ENCODE peak calls at places on chromosomes 4 and X, in eight cellular contexts. O is CD8-positive, alpha-beta T cell; V is AG04450; C is A549; J is tibial nerve; Q is PC-3; H is kidney; Z is K562. M is an unnamed sample.

GRCh38 chrX:132603700-132604286 is 115.0 kb upstream of the MBNL3 start:
- DNase-seq in J (no peak), Q (no peak), C (no peak), V (no peak), Z (no peak), O (no peak), H (no peak), M (no peak)

GRCh38 chr4:947491-947971 is 15.3 kb downstream of the TMEM175 start:
- DNase-seq in C (no peak), H (peak), Z (no peak), Q (no peak), V (no peak), J (no peak), O (no peak), M (peak)

GRCh38 chrX:134542485-134542884 is 82.5 kb downstream of the HPRT1 start:
- DNase-seq in Z (no peak), H (no peak), V (no peak), J (no peak), Q (peak), C (no peak), O (no peak), M (no peak)

GRCh38 chrX:153871946-153872878 is 13.8 kb downstream of the L1CAM start:
- DNase-seq in O (no peak), J (no peak), C (no peak), V (no peak), H (peak), Z (no peak), Q (no peak), M (no peak)

GRCh38 chrX:14546190-14546589 is 16.9 kb downstream of the GLRA2 start:
- DNase-seq in Z (no peak), C (no peak), V (no peak), J (no peak), O (no peak), H (no peak), Q (peak), M (no peak)

GRCh38 chr4:27844359-27844758 is 983.7 kb downstream of the STIM2 start:
- DNase-seq in Q (no peak), J (no peak), H (no peak), Z (no peak), V (no peak), C (no peak), O (no peak), M (no peak)

GRCh38 chr4:156915216-156915615 is 56.4 kb downstream of the PDGFC start:
- DNase-seq in O (no peak), Q (no peak), V (no peak), Z (no peak), H (no peak), C (no peak), J (no peak), M (no peak)

GRCh38 chr4:152731997-152732396 is 47.5 kb downstream of the TIGD4 start:
- DNase-seq in O (no peak), H (no peak), Q (no peak), C (no peak), J (no peak), V (no peak), Z (no peak), M (no peak)

GRCh38 chr4:66923081-66923865 is 622.0 kb downstream of the CENPC start:
- DNase-seq in C (no peak), Z (no peak), H (no peak), J (no peak), Q (no peak), V (no peak), O (no peak), M (no peak)

GRCh38 chrX:68998716-68999115 is 166.5 kb downstream of the PJA1 start:
- DNase-seq in C (no peak), V (no peak), H (no peak), Z (no peak), O (no peak), Q (peak), J (no peak), M (no peak)

GRCh38 chrX:14832591-14832990 is 40.3 kb downstream of the FANCB start:
- DNase-seq in J (no peak), V (no peak), C (no peak), Q (no peak), O (no peak), H (no peak), Z (no peak), M (no peak)

GRCh38 chr4:147683172-147683571 is 791 bp downstream of the PRMT9 start:
- DNase-seq in C (no peak), Z (peak), H (no peak), V (no peak), Q (peak), O (no peak), J (no peak), M (peak)

GRCh38 chr4:146742416-146742815 is 103.7 kb downstream of the POU4F2 start:
- DNase-seq in Z (no peak), V (no peak), H (no peak), Q (no peak), O (no peak), J (no peak), C (no peak), M (no peak)

GRCh38 chrX:134026732-134027311 is 41.4 kb upstream of the GPC3 start:
- DNase-seq in Q (peak), C (peak), H (no peak), Z (peak), J (peak), V (no peak), O (no peak), M (no peak)

GRCh38 chr4:24794916-24795665 is at the start of gene SOD3:
- DNase-seq in C (no peak), V (peak), Z (peak), O (no peak), H (peak), Q (peak), J (peak), M (peak)

GRCh38 chr4:174631901-174632758 is 109.8 kb upstream of the HPGD start:
- DNase-seq in C (peak), J (no peak), H (no peak), O (no peak), V (peak), Z (peak), Q (peak), M (no peak)

GRCh38 chrX:64205441-64205734 is at the start of gene AMER1:
- DNase-seq in V (no peak), C (no peak), Q (no peak), Z (no peak), O (no peak), J (no peak), H (peak), M (no peak)

GRCh38 chr4:149353241-149353640 is 462.4 kb downstream of the IQCM start:
- DNase-seq in H (no peak), O (no peak), Z (no peak), J (no peak), C (no peak), Q (peak), V (no peak), M (no peak)

GRCh38 chrX:3268804-3269203 is 77.6 kb downstream of the MXRA5 start:
- DNase-seq in Q (peak), Z (no peak), C (no peak), O (no peak), V (no peak), H (no peak), J (no peak), M (no peak)

GRCh38 chr4:1910643-1911042 is 39.5 kb downstream of the NSD2 start:
- DNase-seq in J (no peak), V (peak), O (no peak), H (no peak), Z (peak), C (peak), Q (peak), M (no peak)

GRCh38 chrX:34437586-34437985 is 219.5 kb downstream of the TMEM47 start:
- DNase-seq in C (no peak), Q (no peak), H (no peak), Z (no peak), O (no peak), V (no peak), J (no peak), M (no peak)

GRCh38 chr4:79249879-79250503 is 75.9 kb downstream of the NAA11 start:
- DNase-seq in Z (no peak), O (no peak), V (no peak), Q (no peak), C (no peak), J (no peak), H (no peak), M (no peak)

GRCh38 chr4:15006416-15007024 is 4.2 kb downstream of the CPEB2 start:
- DNase-seq in O (no peak), H (no peak), J (no peak), Q (peak), C (no peak), V (no peak), Z (peak), M (no peak)

GRCh38 chrX:85851418-85851817 is 195.9 kb downstream of the CHM start:
- DNase-seq in J (no peak), Z (peak), O (no peak), H (no peak), C (peak), V (no peak), Q (peak), M (peak)

GRCh38 chr4:5759236-5760075 is 48.5 kb downstream of the EVC start:
- DNase-seq in O (no peak), H (no peak), Q (no peak), Z (no peak), J (no peak), V (no peak), C (no peak), M (no peak)

GRCh38 chr4:36285784-36286480 is 4.5 kb downstream of the DTHD1 start:
- DNase-seq in J (no peak), H (no peak), O (peak), Z (no peak), V (no peak), C (no peak), Q (peak), M (no peak)

GRCh38 chr4:155854597-155855226 is 11.4 kb downstream of the ASIC5 start:
- DNase-seq in V (peak), O (no peak), C (peak), Q (no peak), H (no peak), J (no peak), Z (no peak), M (no peak)

GRCh38 chr4:173217727-173218126 is 49.1 kb downstream of the GALNT7 start:
- DNase-seq in Z (no peak), Q (peak), H (no peak), O (no peak), J (no peak), C (no peak), V (peak), M (no peak)

GRCh38 chr4:136831553-136831952 is 700.7 kb downstream of the PCDH18 start:
- DNase-seq in J (no peak), H (no peak), V (no peak), C (no peak), O (no peak), Z (no peak), Q (peak), M (no peak)

GRCh38 chrX:153520286-153520917 is 3.0 kb downstream of the ATP2B3 start:
- DNase-seq in V (no peak), Q (no peak), J (no peak), Z (no peak), H (no peak), O (no peak), C (no peak), M (no peak)

GRCh38 chr4:154491731-154492249 is at the start of gene DCHS2:
- DNase-seq in H (peak), Z (peak), V (no peak), Q (peak), J (no peak), C (peak), O (no peak), M (peak)

GRCh38 chrX:155148724-155149537 is 67.3 kb upstream of the VBP1 start:
- DNase-seq in H (no peak), V (no peak), J (no peak), Z (peak), O (peak), C (peak), Q (peak), M (no peak)

GRCh38 chr4:125741825-125742452 is 427.2 kb downstream of the FAT4 start:
- DNase-seq in H (no peak), O (no peak), J (no peak), V (no peak), Z (peak), C (no peak), Q (peak), M (no peak)

GRCh38 chr4:121462660-121463261 is 81.9 kb upstream of the QRFPR start:
- DNase-seq in O (peak), Z (peak), V (peak), C (peak), J (no peak), Q (peak), H (no peak), M (peak)
- TF ChIP-seq CTCF in O (peak), Z (peak), V (peak), C (peak), J (peak), Q (peak), H (peak), M (peak)

DNA sequence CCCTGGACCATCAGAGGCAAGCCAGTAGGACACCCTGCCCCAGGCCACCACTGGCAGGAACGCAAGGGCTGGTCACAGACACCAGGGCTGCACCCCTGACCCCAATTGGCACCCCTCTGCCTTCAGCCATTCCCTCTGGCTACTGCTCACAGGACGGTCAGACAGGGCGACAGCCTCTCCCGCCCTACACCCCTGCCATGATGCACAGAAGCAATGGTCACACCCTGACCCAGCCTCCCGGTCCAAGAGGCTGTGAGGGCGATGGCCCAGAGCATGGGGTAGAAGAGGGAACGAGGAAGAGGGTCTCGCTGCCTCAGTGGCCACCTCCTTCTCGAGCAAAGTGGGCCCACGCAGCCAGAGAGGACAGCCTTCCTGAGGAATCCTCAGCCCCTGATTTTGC is 143.5 kb downstream of the SOWAHB start:
- DNase-seq in Z (no peak), C (no peak), V (no peak), H (peak), O (no peak), J (no peak), Q (no peak), M (peak)
- H3K27ac ChIP-seq in Z (no peak), C (peak), V (peak), H (peak), O (no peak), J (no peak), Q (peak), M (peak)

DNA sequence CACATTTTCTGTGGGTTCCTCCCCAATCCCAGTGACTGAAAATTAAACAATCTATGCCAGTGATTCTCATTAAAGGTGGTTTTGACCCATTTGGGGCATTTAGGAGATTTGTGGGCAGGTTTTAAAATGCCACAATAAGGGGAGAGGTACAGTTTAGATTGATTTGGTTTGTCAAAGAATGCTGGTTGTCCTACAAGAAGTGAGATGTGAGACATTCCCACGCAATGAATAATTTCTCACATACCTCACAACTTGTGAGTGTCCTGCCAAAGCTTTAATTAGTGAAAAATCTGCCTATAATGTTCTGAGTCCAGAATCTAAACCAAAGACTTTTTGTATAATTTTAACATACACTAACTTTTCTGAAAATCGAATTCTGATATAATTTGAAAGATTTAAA is 199.4 kb downstream of the MAPK10 start:
- DNase-seq in C (no peak), J (no peak), Q (no peak), Z (no peak), H (no peak), V (no peak), O (no peak), M (no peak)
- TF ChIP-seq CTCF in C (no peak), J (no peak), Q (no peak), Z (no peak), H (no peak), V (no peak), O (no peak), M (no peak)

DNA sequence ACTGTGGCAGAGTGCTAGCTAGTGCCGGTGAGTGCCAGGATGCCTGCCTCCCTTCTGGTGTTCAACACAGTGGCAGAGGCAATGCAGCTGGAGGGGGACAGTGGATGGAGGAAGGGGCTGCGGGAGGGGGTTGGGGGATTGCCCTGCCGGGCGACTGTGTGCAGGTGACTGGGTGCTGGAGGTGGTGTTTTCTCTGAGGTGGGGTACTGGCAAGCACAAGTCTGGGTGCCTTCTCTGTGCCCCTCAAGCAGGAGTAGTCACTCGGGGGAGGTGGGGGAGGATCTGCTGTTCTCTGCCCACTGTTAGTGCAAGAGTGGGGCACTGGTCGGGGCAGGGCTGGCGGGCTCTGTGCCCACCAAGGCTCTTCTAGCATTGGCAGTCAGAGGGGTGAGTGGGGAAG is 10.3 kb upstream of the P2RY10 start:
- DNase-seq in C (no peak), Z (no peak), Q (no peak), H (no peak), O (no peak), J (no peak), V (no peak), M (peak)
- H3K27ac ChIP-seq in C (no peak), Z (no peak), Q (no peak), H (no peak), O (no peak), J (no peak), V (no peak), M (no peak)

DNA sequence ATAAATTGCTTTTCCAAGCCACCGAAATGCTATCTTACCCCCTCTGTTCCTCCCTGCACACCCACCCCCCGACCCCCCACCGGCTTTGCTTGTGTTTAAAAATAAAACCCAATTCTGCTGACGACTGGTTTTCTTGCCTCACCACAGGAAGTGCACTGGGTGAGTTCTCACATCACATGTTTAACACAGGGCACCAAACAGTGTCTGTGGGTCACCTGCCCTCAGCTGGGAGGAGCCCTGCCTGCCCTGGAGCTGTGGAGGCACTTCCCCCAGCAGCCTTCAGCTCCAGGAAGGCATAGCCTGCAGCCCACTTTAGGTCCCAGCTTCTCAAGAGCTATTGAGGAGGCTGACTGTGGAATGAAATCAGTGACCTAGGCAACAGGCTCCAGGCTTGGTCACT is 8.8 kb downstream of the TMEM255A start:
- DNase-seq in V (no peak), O (peak), Q (no peak), Z (no peak), C (no peak), H (no peak), J (no peak), M (peak)
- TF ChIP-seq CTCF in V (no peak), O (no peak), Q (no peak), Z (no peak), C (no peak), H (no peak), J (no peak), M (no peak)

GRCh38 chr4:108109997-108110416 is 58.7 kb downstream of the LEF1 start:
- DNase-seq in H (no peak), C (no peak), J (no peak), Z (no peak), V (no peak), Q (no peak), O (no peak), M (no peak)
- H3K27ac ChIP-seq in H (no peak), C (no peak), J (no peak), Z (no peak), V (no peak), Q (no peak), O (peak), M (no peak)

GRCh38 chr4:31291238-31291637 is 571.1 kb downstream of the PCDH7 start:
- DNase-seq in Q (no peak), C (no peak), Z (no peak), O (no peak), H (no peak), V (no peak), J (no peak), M (no peak)
- TF ChIP-seq CTCF in Q (no peak), C (no peak), Z (no peak), O (no peak), H (no peak), V (no peak), J (no peak), M (no peak)

GRCh38 chr4:112272292-112272691 is 13.4 kb downstream of the TIFA start:
- DNase-seq in V (no peak), O (no peak), Q (no peak), J (no peak), C (no peak), Z (no peak), H (no peak), M (no peak)

GRCh38 chr4:112270643-112271484 is 14.8 kb downstream of the TIFA start:
- DNase-seq in Z (no peak), O (no peak), H (no peak), J (no peak), V (peak), Q (peak), C (no peak), M (no peak)

GRCh38 chr4:112274959-112275358 is 10.7 kb downstream of the TIFA start:
- DNase-seq in H (no peak), J (no peak), V (no peak), O (no peak), C (no peak), Q (no peak), Z (no peak), M (no peak)

GRCh38 chr4:112266823-112267222 is 18.9 kb downstream of the TIFA start:
- DNase-seq in Q (peak), H (no peak), J (no peak), V (no peak), O (no peak), C (no peak), Z (peak), M (no peak)

GRCh38 chr4:112270051-112270450 is 15.7 kb downstream of the TIFA start:
- DNase-seq in Z (no peak), J (no peak), H (no peak), Q (no peak), O (no peak), V (no peak), C (no peak), M (no peak)
- H3K27ac ChIP-seq in Z (no peak), J (no peak), H (no peak), Q (peak), O (no peak), V (no peak), C (no peak), M (no peak)

DNA sequence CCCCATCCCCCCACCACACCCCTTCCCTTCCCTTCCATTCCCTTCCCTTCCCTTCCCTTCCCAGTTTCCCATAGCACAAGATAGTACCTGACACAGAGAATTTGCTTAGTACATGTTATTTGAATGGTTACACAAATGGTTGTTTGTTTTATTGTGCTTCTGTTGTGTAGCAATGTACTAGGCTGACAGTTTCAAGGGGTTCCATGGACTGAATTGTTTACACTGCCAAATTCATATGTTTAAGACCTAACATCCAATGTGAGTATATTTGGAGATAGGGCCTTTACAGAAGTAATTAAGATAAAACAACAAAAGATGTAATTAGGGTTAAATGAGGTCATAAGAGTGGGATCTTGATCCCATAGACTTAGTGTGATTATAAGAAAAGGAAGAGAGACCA is 133.5 kb downstream of the FRAS1 start:
- DNase-seq in V (no peak), J (no peak), Q (no peak), O (no peak), H (no peak), Z (no peak), C (no peak), M (no peak)
- TF ChIP-seq CTCF in V (no peak), J (no peak), Q (no peak), O (no peak), H (no peak), Z (no peak), C (no peak), M (no peak)

GRCh38 chrX:71542411-71542810 is 9.5 kb downstream of the OGT start:
- DNase-seq in J (no peak), C (no peak), V (no peak), Q (peak), O (no peak), H (no peak), Z (no peak), M (no peak)

GRCh38 chrX:71541546-71542022 is 8.7 kb downstream of the OGT start:
- DNase-seq in Q (peak), H (no peak), C (no peak), V (no peak), Z (no peak), J (no peak), O (no peak), M (no peak)

GRCh38 chrX:71540801-71541545 is 8.1 kb downstream of the OGT start:
- DNase-seq in O (no peak), H (no peak), V (no peak), Q (no peak), J (no peak), Z (no peak), C (no peak), M (no peak)

GRCh38 chrX:71543316-71543715 is 10.4 kb downstream of the OGT start:
- DNase-seq in J (no peak), C (peak), V (no peak), Z (no peak), Q (peak), H (no peak), O (no peak), M (no peak)

GRCh38 chrX:71542825-71543224 is 9.9 kb downstream of the OGT start:
- DNase-seq in O (no peak), H (no peak), J (no peak), Z (no peak), Q (peak), V (no peak), C (no peak), M (no peak)
- H3K27ac ChIP-seq in O (no peak), H (peak), J (no peak), Z (no peak), Q (peak), V (no peak), C (peak), M (peak)

M was measured in upper lobe of left lung.